ENCODE peak calls at places on chromosomes 13 and 19, in nine cellular contexts. V is stimulated activated CD8-positive, alpha-beta memory T cell treated with anti-CD3 and anti-CD28 coated beads, Interleukin-2, amount 100 ng/mL, for 1 hour; N is CD4-positive, alpha-beta T cell; O is GM23248; F is stimulated activated CD4-positive, alpha-beta T cell treated with anti-CD3 and anti-CD28 coated beads, Interleukin-4, amount 100 ng/mL, for 1 hour; A is HepG2; R is activated gamma-delta T cell treated with anti-CD3 and anti-CD28 coated beads, Interleukin-2, amount 50 U/mL, for 16 hours; K is NCI-H2029 treated with DMSO at 0.1 percent for 48 hours; S is breast epithelium. G is an unnamed sample.

GRCh38 chr19:53019684-53020083 is 6.0 kb downstream of the ERVV-1 start:
- DNase-seq in V (no peak), N (no peak), O (no peak), F (no peak), A (no peak), R (no peak), K (no peak), S (no peak), G (peak; percentile 15)

GRCh38 chr19:3818479-3818878 is 32.3 kb upstream of the MATK start:
- DNase-seq in V (no peak), N (no peak), O (peak; percentile 83), F (peak; percentile 38), A (no peak), R (no peak), K (no peak), S (no peak), G (peak; percentile 16)

GRCh38 chr13:98488736-98489135 is 88.2 kb downstream of the STK24 start:
- DNase-seq in V (no peak), N (no peak), O (no peak), F (no peak), A (no peak), R (no peak), K (no peak), S (no peak), G (no peak)

GRCh38 chr19:53311044-53311443 is 22.5 kb upstream of the ZNF845 start:
- DNase-seq in V (no peak), N (no peak), O (no peak), F (no peak), A (no peak), R (no peak), K (no peak), S (no peak), G (no peak)

GRCh38 chr13:75485286-75486062 is 3.5 kb upstream of the TBC1D4 start:
- DNase-seq in V (no peak), N (no peak), O (peak; percentile 73), F (no peak), A (peak; percentile 81), R (no peak), K (no peak), S (peak; percentile 56), G (no peak)

GRCh38 chr13:39254606-39255005 is 216.3 kb downstream of the NHLRC3 start:
- DNase-seq in V (no peak), N (no peak), O (no peak), F (no peak), A (no peak), R (no peak), K (no peak), S (no peak), G (no peak)

GRCh38 chr19:45098521-45099464 is 5.8 kb downstream of the PPP1R37 start:
- DNase-seq in V (no peak), N (no peak), O (peak; percentile 48), F (no peak), A (peak; percentile 40), R (no peak), K (peak; percentile 69), S (no peak), G (peak; percentile 24)

GRCh38 chr19:45828945-45829344 is 13.8 kb upstream of the RSPH6A start:
- DNase-seq in V (no peak), N (no peak), O (no peak), F (no peak), A (no peak), R (no peak), K (no peak), S (no peak), G (no peak)

GRCh38 chr13:97431365-97431764 is 2.6 kb upstream of the RAP2A start:
- DNase-seq in V (no peak), N (no peak), O (no peak), F (no peak), A (no peak), R (no peak), K (no peak), S (no peak), G (no peak)

GRCh38 chr13:28540612-28541011 is 45.7 kb upstream of the FLT1 start:
- DNase-seq in V (no peak), N (no peak), O (no peak), F (no peak), A (no peak), R (no peak), K (no peak), S (no peak), G (no peak)

GRCh38 chr19:29285878-29286277 is 72.9 kb upstream of the UQCRFS1 start:
- DNase-seq in V (no peak), N (no peak), O (peak; percentile 16), F (no peak), A (no peak), R (no peak), K (no peak), S (no peak), G (no peak)

GRCh38 chr13:37602743-37603381 is 4.3 kb upstream of the POSTN start:
- DNase-seq in V (no peak), N (no peak), O (peak; percentile 70), F (no peak), A (peak; percentile 5), R (no peak), K (no peak), S (no peak), G (no peak)

GRCh38 chr13:110242615-110243014 is 64.3 kb downstream of the COL4A1 start:
- DNase-seq in V (no peak), N (no peak), O (no peak), F (no peak), A (no peak), R (no peak), K (no peak), S (no peak), G (no peak)

G was measured in prostate gland.